ENCODE peak calls at places on chromosomes 13 and 19, in nine cellular contexts. R, K, W, X, D, T, L, Q and B are unnamed samples.
A peak's percentile ranks its signal among the peaks of the same experiment; 100 is the strongest.

GRCh38 chr13:50132937-50133276 is 117.7 kb downstream of the KCNRG start:
- DNase-seq in Q (no peak), X (peak; percentile 54), T (no peak), L (no peak), K (no peak), W (no peak), R (peak; percentile 10), D (no peak), B (no peak)

GRCh38 chr13:106714271-106714670 is 146.3 kb upstream of the ARGLU1 start:
- DNase-seq in R (no peak), L (no peak), D (no peak), X (no peak), T (no peak), Q (no peak), K (no peak), W (no peak), B (no peak)

GRCh38 chr13:97568850-97569249 is 134.9 kb downstream of the RAP2A start:
- DNase-seq in T (no peak), W (no peak), K (no peak), Q (no peak), D (no peak), L (no peak), R (no peak), X (peak; percentile 75), B (peak; percentile 48)

GRCh38 chr13:38821753-38822551 is 135.1 kb downstream of the FREM2 start:
- DNase-seq in D (no peak), L (no peak), W (no peak), T (no peak), X (no peak), K (no peak), R (no peak), Q (no peak), B (no peak)

GRCh38 chr13:25633108-25633507 is 261.3 kb downstream of the ATP8A2 start:
- DNase-seq in R (no peak), K (no peak), W (no peak), Q (no peak), L (no peak), D (no peak), X (no peak), T (no peak), B (no peak)

GRCh38 chr13:34153428-34154180 is 335.7 kb downstream of the RFC3 start:
- DNase-seq in W (no peak), K (no peak), T (no peak), R (peak; percentile 30), D (no peak), X (no peak), Q (no peak), L (no peak), B (no peak)

GRCh38 chr19:17104679-17105078 is 29.1 kb downstream of the MYO9B start:
- DNase-seq in T (no peak), L (no peak), K (no peak), R (no peak), D (no peak), Q (no peak), W (no peak), X (no peak), B (no peak)

GRCh38 chr13:29901714-29902631 is 51.6 kb upstream of the UBL3 start:
- DNase-seq in Q (peak; percentile 21), X (no peak), R (no peak), D (no peak), T (no peak), L (peak; percentile 76), K (peak; percentile 68), W (no peak), B (no peak)

GRCh38 chr13:99382428-99383133 is 75.4 kb upstream of the GPR183 start:
- DNase-seq in T (peak; percentile 55), X (peak; percentile 36), R (no peak), D (no peak), W (no peak), L (peak; percentile 68), K (no peak), Q (no peak), B (no peak)

GRCh38 chr13:110270507-110270906 is 36.5 kb downstream of the COL4A1 start:
- DNase-seq in R (no peak), D (no peak), K (no peak), X (peak; percentile 30), L (peak; percentile 36), T (no peak), W (no peak), Q (no peak), B (no peak)

GRCh38 chr19:47491358-47492136 is 7.5 kb upstream of the KPTN start:
- DNase-seq in X (no peak), T (no peak), Q (no peak), L (no peak), W (no peak), R (no peak), K (no peak), D (no peak), B (no peak)

GRCh38 chr13:44329909-44330545 is 43.6 kb upstream of the SERP2 start:
- DNase-seq in X (no peak), R (no peak), L (no peak), T (no peak), W (no peak), K (no peak), Q (no peak), D (no peak), B (no peak)

GRCh38 chr19:17779281-17779930 is 15.5 kb upstream of the B3GNT3 start:
- DNase-seq in L (no peak), W (no peak), Q (no peak), T (no peak), K (peak; percentile 79), R (no peak), D (no peak), X (peak; percentile 92), B (no peak)

GRCh38 chr13:102873653-102874052 is 27.8 kb downstream of the ERCC5 start:
- DNase-seq in R (no peak), Q (no peak), K (no peak), T (no peak), X (no peak), L (no peak), W (no peak), D (no peak), B (no peak)

GRCh38 chr13:109818891-109819290 is 32.5 kb upstream of the IRS2 start:
- DNase-seq in R (no peak), L (no peak), D (no peak), T (no peak), K (no peak), X (no peak), W (no peak), Q (no peak), B (no peak)

GRCh38 chr19:8324186-8325050 is 3.1 kb downstream of the RPS28 start:
- DNase-seq in D (no peak), R (no peak), W (no peak), K (no peak), L (no peak), X (peak; percentile 79), Q (no peak), T (no peak), B (no peak)

GRCh38 chr13:48412100-48412556 is 785 bp downstream of the LPAR6 start:
- DNase-seq in T (no peak), X (no peak), W (no peak), L (no peak), K (no peak), R (no peak), Q (no peak), D (no peak), B (no peak)
- H3K27ac ChIP-seq in T (peak overlapping the region; percentile 74), X (peak overlapping the region; percentile 34), W (peak overlapping the region; percentile 19), L (peak overlapping the region; percentile 75), K (peak overlapping the region; percentile 86), R (no peak overlapping the region), Q (peak overlapping the region; percentile 49), D (peak overlapping the region; percentile 62), B (peak overlapping the region; percentile 31)

DNA sequence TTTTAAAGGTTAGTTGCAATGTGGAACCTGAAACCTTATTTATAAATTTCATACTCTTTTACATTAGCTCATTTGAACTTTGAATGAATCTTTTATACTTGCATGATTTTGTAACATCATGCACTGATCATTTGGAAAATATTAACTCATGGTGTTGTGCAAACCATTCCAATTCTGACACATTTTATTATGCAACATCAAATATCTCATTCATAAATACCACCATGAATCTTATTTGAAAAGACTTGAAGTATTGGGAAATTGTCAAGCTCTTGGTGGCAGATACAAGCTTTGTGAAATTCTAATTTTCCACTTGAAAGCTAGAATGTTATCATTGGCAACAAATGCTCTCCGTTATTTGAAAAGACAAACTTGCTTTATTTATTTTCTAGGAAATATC is 379.9 kb upstream of the PCDH20 start:
- DNase-seq in X (no peak), T (no peak), L (no peak), D (no peak), Q (no peak), W (no peak), K (no peak), R (no peak), B (no peak)
- H3K27me3 ChIP-seq in X (no peaks in the 10 kb centered on the region), T (no peaks in the 10 kb centered on the region), L (no peaks in the 10 kb centered on the region), D (no peaks in the 10 kb centered on the region), Q (no peaks in the 10 kb centered on the region), W (no peaks in the 10 kb centered on the region), K (no peaks in the 10 kb centered on the region), R (no peaks in the 10 kb centered on the region), B (no peaks in the 10 kb centered on the region)

DNA sequence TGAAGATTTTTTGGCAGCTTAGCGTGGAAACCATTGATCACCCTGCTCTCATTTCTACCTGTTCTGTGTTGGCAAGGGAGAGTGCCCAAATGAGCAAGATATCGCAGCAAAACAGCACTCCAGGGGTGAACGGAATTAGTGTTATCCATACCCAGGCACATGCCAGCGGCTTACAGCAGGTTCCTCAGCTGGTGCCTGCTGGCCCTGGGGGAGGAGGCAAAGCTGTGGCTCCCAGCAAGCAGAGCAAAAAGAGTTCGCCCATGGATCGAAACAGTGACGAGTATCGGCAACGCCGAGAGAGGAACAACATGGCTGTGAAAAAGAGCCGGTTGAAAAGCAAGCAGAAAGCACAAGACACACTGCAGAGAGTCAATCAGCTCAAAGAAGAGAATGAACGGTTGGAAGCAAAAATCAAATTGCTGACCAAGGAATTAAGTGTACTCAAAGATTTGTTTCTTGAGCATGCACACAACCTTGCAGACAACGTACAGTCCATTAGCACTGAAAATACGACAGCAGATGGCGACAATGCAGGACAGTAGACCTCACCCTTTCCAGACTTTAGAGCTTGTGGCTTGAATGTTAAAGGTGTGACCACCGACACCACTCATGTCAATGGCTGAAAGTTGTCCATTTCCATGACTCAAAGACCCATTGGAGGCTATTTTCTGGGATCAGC is 5.8 kb downstream of the CEBPG start:
- DNase-seq in Q (no peak), R (no peak), L (no peak), K (no peak), X (peak; percentile 38), W (peak; percentile 43), T (no peak), D (no peak), B (no peak)
- H3K4me1 ChIP-seq in Q (peaks cover 40% of the 10 kb centered on the region), R (peaks cover 5% of the 10 kb centered on the region), L (peaks cover 46% of the 10 kb centered on the region), K (peaks cover 20% of the 10 kb centered on the region), X (peaks cover 9% of the 10 kb centered on the region), W (peaks cover 7% of the 10 kb centered on the region), T (peaks cover 44% of the 10 kb centered on the region), D (no peaks in the 10 kb centered on the region), B (peaks cover 16% of the 10 kb centered on the region)

DNA sequence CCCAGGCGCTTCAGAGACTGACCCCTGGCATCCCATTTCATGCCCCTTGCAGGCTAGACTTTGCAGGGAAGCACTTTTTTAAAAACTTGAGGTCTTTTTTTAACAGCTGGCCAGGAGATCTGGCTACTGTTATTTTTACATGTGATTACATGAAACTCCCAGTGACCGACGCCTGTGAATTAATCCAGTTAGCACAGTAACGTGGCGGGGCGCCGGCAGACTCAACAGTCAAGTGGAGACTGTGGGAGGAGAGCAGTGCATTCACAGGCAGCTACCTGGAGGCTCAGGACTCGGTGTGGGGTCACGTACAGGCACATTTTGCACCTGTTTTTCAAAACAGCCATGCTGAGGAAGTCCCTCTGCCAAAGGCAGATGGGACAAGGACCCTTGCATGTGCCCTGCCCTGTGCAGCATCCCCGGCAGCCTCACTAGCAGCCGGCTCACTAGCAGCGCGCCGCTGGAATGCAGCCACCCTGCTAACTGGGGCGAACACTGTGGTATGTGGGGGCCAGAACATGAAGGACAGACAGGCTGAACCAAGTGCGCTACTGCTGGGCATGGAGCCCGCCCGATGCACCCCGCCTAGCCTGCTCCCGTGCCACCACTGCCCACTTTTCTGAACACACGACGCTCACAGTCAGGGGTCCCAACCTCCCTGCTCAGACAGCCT is 18.7 kb downstream of the CAPS start:
- DNase-seq in T (no peak), L (no peak), D (no peak), R (no peak), K (no peak), W (no peak), Q (no peak), X (no peak), B (no peak)
- H3K27ac ChIP-seq in T (no peak overlapping the region), L (no peak overlapping the region), D (no peak overlapping the region), R (peak overlapping the region; percentile 74), K (no peak overlapping the region), W (no peak overlapping the region), Q (no peak overlapping the region), X (peak overlapping the region; percentile 49), B (no peak overlapping the region)